ENCODE peak calls at places on chromosomes 16 and 17, in five cellular contexts. S, I, O, V and Z are unnamed samples.

GRCh38 chr17:2137342-2138098 is 82.6 kb downstream of the HIC1 start:
- DNase-seq in S (no peak), I (peak), O (no peak), V (no peak), Z (no peak)

GRCh38 chr17:38850374-38850773 is 3.1 kb downstream of the RPL23 start:
- DNase-seq in S (no peak), I (no peak), O (no peak), V (no peak), Z (no peak)

GRCh38 chr17:50180593-50180992 is 14.8 kb downstream of the SGCA start:
- DNase-seq in S (no peak), I (no peak), O (no peak), V (no peak), Z (no peak)

GRCh38 chr17:79294459-79295071 is 219.9 kb downstream of the ENGASE start:
- DNase-seq in S (peak), I (peak), O (no peak), V (no peak), Z (peak)

GRCh38 chr16:48919791-48920190 is 309.8 kb upstream of the N4BP1 start:
- DNase-seq in S (no peak), I (no peak), O (no peak), V (no peak), Z (no peak)

GRCh38 chr16:2236362-2237075 is at the start of gene DNASE1L2:
- DNase-seq in S (no peak), I (peak), O (no peak), V (no peak), Z (no peak)

GRCh38 chr17:76584427-76585047 is 1.1 kb downstream of the ST6GALNAC2 start:
- DNase-seq in S (no peak), I (no peak), O (no peak), V (no peak), Z (no peak)

GRCh38 chr16:74029122-74029805 is 267.4 kb upstream of the PSMD7 start:
- DNase-seq in S (no peak), I (no peak), O (no peak), V (no peak), Z (no peak)

GRCh38 chr17:3635474-3636153 is 436 bp downstream of the SHPK start:
- DNase-seq in S (no peak), I (no peak), O (no peak), V (no peak), Z (no peak)

GRCh38 chr17:75535119-75535537 is 9.6 kb downstream of the LLGL2 start:
- DNase-seq in S (peak), I (no peak), O (no peak), V (peak), Z (no peak)

GRCh38 chr17:47066095-47066494 is 87.0 kb upstream of the RPRML start:
- DNase-seq in S (no peak), I (peak), O (no peak), V (no peak), Z (no peak)

GRCh38 chr17:82397449-82398335 is 20.5 kb upstream of the HEXD start:
- DNase-seq in S (no peak), I (no peak), O (no peak), V (no peak), Z (no peak)

GRCh38 chr17:48643697-48644012 is 17.5 kb upstream of the HOXB9 start:
- DNase-seq in S (no peak), I (no peak), O (no peak), V (no peak), Z (no peak)

GRCh38 chr17:49508061-49508865 is 13.2 kb downstream of the NGFR start:
- DNase-seq in S (no peak), I (peak), O (no peak), V (no peak), Z (no peak)

GRCh38 chr17:62581769-62582168 is 45.7 kb upstream of the MRC2 start:
- DNase-seq in S (no peak), I (no peak), O (no peak), V (no peak), Z (no peak)

GRCh38 chr17:59856859-59857794 is 35.6 kb downstream of the TUBD1 start:
- DNase-seq in S (no peak), I (no peak), O (peak), V (no peak), Z (no peak)

GRCh38 chr17:7445011-7445927 is at the start of gene CHRNB1:
- DNase-seq in S (no peak), I (peak), O (peak), V (peak), Z (no peak)

GRCh38 chr17:62718420-62718819 is 89.7 kb downstream of the MARCHF10 start:
- DNase-seq in S (no peak), I (peak), O (no peak), V (no peak), Z (no peak)

DNA sequence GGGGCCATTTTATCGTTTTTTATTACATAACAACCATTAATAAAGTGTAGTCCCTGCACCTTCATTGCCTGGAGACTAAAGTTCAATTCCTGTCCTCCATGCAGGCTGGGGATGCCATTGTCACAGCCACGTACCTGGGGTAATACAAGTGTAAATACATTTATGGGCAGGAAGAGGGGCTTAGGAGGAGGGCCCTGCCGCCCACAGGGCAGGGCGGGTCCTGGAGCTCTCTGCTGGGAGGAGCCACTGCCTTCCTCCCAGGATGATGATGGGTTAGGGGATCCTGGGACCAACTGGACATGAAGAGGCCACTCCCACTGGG is 44.0 kb upstream of the SLC38A10 start:
- DNase-seq in S (no peak), I (no peak), O (no peak), V (no peak), Z (no peak)
- TF ChIP-seq CTCF in S (no peak), I (no peak), O (no peak), V (no peak), Z (no peak)

GRCh38 chr16:85428899-85429775 is 184.0 kb upstream of the GSE1 start:
- DNase-seq in S (no peak), I (no peak), O (no peak), V (no peak), Z (no peak)

GRCh38 chr16:85429776-85430522 is 183.2 kb upstream of the GSE1 start:
- DNase-seq in S (no peak), I (no peak), O (no peak), V (no peak), Z (no peak)

GRCh38 chr16:85431431-85432124 is 181.5 kb upstream of the GSE1 start:
- DNase-seq in S (no peak), I (no peak), O (no peak), V (no peak), Z (no peak)

GRCh38 chr16:85432606-85433005 is 180.5 kb upstream of the GSE1 start:
- DNase-seq in S (no peak), I (no peak), O (no peak), V (no peak), Z (no peak)

DNA sequence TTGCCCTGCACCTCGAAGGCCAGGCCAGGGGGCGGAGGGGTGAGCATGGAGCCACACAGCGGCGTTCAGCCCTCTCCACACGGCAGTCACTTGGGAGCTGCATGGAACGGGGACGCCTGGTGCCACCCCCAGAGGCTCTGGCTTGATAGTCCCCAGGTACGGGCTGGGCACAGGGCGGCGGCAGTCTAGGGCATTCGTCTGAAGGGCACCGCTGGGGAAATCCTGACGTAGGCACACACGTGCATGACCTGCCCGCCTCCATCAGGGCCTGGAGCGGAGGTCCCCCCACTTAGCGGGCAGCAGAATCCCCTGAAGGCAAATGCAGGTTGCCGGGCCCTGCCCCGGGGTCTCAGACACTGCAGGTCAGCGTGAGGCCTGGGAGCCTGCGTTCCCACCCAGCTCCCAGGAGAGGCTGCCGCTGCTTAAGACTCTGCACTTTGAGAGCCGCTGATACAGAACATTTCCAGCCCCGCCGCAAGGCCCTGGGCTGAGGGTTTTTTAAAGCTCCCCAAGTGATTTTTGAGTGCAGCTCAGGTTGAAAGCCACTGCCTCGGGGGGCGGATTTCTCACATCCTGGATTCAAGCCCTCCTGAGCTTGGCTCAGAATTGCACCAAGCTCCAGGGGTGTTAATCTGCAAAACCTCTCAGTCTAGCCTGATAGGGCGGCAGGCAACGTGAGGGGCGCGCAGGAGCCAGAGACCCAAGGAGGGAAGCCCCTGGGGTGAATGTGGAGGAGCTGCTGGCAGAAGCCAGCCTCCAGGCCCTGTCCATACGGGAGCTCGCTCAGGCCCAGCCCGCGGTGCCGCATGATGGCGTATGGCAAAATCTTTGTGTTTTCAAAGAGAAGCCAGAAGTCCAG is 182.4 kb upstream of the GSE1 start:
- DNase-seq in S (no peak), I (no peak), O (no peak), V (no peak), Z (no peak)
- TF ChIP-seq CTCF in S (no peak), I (no peak), O (no peak), V (no peak), Z (no peak)

GRCh38 chr17:77864234-77865108 is 94.0 kb upstream of the TNRC6C start:
- DNase-seq in S (no peak), I (no peak), O (no peak), V (no peak), Z (no peak)
- TF ChIP-seq CTCF in S (no peak), I (no peak), O (no peak), V (no peak), Z (no peak)

GRCh38 chr17:27733771-27734170 is 66.6 kb downstream of the NOS2 start:
- DNase-seq in S (no peak), I (no peak), O (no peak), V (no peak), Z (no peak)
- TF ChIP-seq CTCF in S (no peak), I (no peak), O (no peak), V (no peak), Z (no peak)

GRCh38 chr17:9120471-9120870 is 99.2 kb downstream of the NTN1 start:
- DNase-seq in S (no peak), I (no peak), O (no peak), V (no peak), Z (no peak)
- TF ChIP-seq CTCF in S (no peak), I (peak), O (peak), V (no peak), Z (peak)

GRCh38 chr17:57889892-57890856 is 40.3 kb upstream of the MRPS23 start:
- DNase-seq in S (no peak), I (peak), O (peak), V (no peak), Z (no peak)
- TF ChIP-seq CTCF in S (no peak), I (peak), O (peak), V (no peak), Z (no peak)